ENCODE peak calls at places on chromosomes 16 and 17, in six cellular contexts. One of them, this sample, is unnamed.

GRCh38 chr16:85989376-85989775 is 90.4 kb downstream of the IRF8 start:
- DNase-seq in AG09309: no peak
- DNase-seq in cardiac fibroblast: no peak
- DNase-seq in tibial nerve: no peak
- DNase-seq in H9: no peak
- DNase-seq in hepatocyte: no peak
- DNase-seq in this sample: no peak

GRCh38 chr16:5604770-5605169 is 507.2 kb upstream of the EEF2KMT start:
- DNase-seq in AG09309: no peak
- DNase-seq in cardiac fibroblast: peak
- DNase-seq in tibial nerve: no peak
- DNase-seq in H9: no peak
- DNase-seq in hepatocyte: peak
- DNase-seq in this sample: no peak

GRCh38 chr16:28534542-28535373 is 4.0 kb downstream of the NUPR1 start:
- DNase-seq in AG09309: peak
- DNase-seq in cardiac fibroblast: peak
- DNase-seq in tibial nerve: peak
- DNase-seq in H9: no peak
- DNase-seq in hepatocyte: no peak
- DNase-seq in this sample: peak

GRCh38 chr17:58728831-58729230 is 26.8 kb upstream of the PPM1E start:
- DNase-seq in AG09309: no peak
- DNase-seq in cardiac fibroblast: no peak
- DNase-seq in tibial nerve: no peak
- DNase-seq in H9: no peak
- DNase-seq in hepatocyte: no peak
- DNase-seq in this sample: no peak

GRCh38 chr17:41483531-41483930 is 2.6 kb upstream of the KRT35 start:
- DNase-seq in AG09309: no peak
- DNase-seq in cardiac fibroblast: no peak
- DNase-seq in tibial nerve: no peak
- DNase-seq in H9: no peak
- DNase-seq in hepatocyte: no peak
- DNase-seq in this sample: no peak

GRCh38 chr17:17921192-17922082 is 50.8 kb downstream of the TOM1L2 start:
- DNase-seq in AG09309: peak
- DNase-seq in cardiac fibroblast: peak
- DNase-seq in tibial nerve: no peak
- DNase-seq in H9: peak
- DNase-seq in hepatocyte: peak
- DNase-seq in this sample: no peak

GRCh38 chr17:5958850-5959249 is 111.3 kb upstream of the WSCD1 start:
- DNase-seq in AG09309: no peak
- DNase-seq in cardiac fibroblast: no peak
- DNase-seq in tibial nerve: no peak
- DNase-seq in H9: no peak
- DNase-seq in hepatocyte: no peak
- DNase-seq in this sample: no peak

GRCh38 chr16:81618661-81619060 is 160.4 kb upstream of the PLCG2 start:
- DNase-seq in AG09309: no peak
- DNase-seq in cardiac fibroblast: no peak
- DNase-seq in tibial nerve: no peak
- DNase-seq in H9: no peak
- DNase-seq in hepatocyte: peak
- DNase-seq in this sample: no peak

GRCh38 chr17:8326591-8327583 is 12.8 kb upstream of the ODF4 start:
- DNase-seq in AG09309: no peak
- DNase-seq in cardiac fibroblast: peak
- DNase-seq in tibial nerve: peak
- DNase-seq in H9: no peak
- DNase-seq in hepatocyte: peak
- DNase-seq in this sample: peak

GRCh38 chr17:45311762-45312476 is 4.9 kb downstream of the MAP3K14 start:
- DNase-seq in AG09309: no peak
- DNase-seq in cardiac fibroblast: peak
- DNase-seq in tibial nerve: no peak
- DNase-seq in H9: no peak
- DNase-seq in hepatocyte: peak
- DNase-seq in this sample: no peak

GRCh38 chr17:15475620-15476354 is 8.4 kb upstream of the CDRT4 start:
- DNase-seq in AG09309: peak
- DNase-seq in cardiac fibroblast: peak
- DNase-seq in tibial nerve: peak
- DNase-seq in H9: no peak
- DNase-seq in hepatocyte: peak
- DNase-seq in this sample: no peak

GRCh38 chr17:48048321-48049140 is at the start of gene NFE2L1:
- DNase-seq in AG09309: peak
- DNase-seq in cardiac fibroblast: peak
- DNase-seq in tibial nerve: peak
- DNase-seq in H9: peak
- DNase-seq in hepatocyte: peak
- DNase-seq in this sample: no peak
- TF ChIP-seq CTCF in AG09309: no peak
- TF ChIP-seq CTCF in cardiac fibroblast: no peak
- TF ChIP-seq CTCF in tibial nerve: no peak
- TF ChIP-seq CTCF in H9: no peak
- TF ChIP-seq CTCF in hepatocyte: no peak
- TF ChIP-seq CTCF in this sample: no peak

DNA sequence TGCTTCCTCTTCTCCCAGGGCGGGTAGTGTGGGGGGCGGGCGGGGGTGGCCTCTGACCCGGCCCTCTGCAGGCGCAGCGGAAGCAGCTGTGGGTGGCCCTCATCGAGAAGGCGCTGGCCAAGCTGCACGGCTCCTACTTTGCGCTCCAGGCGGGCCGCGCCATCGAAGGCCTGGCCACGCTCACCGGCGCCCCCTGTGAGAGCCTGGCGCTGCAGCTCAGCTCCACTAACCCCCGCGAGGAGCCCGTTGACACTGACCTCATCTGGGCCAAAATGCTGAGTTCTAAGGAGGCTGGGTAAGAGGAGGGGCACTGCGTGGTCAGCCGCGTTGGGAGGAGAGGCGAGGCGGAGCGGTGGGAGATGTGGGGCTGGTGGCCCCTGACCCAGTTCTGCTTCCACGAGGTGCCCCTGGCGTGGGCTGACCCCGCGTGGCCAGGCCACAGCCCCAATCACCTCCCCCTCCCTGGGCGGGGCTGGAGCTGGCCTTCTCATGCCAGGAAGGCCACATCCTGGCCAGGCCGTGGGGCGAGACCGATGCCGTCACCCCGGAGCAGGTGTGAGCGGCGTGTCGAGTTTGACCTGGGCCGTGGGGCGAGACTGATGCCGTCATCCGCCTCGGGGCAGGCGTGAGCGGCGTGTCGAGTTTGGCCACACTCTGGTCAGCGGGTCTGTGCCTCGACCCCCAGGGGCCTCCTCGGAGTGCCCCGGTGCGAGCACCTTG is 10.5 kb upstream of the PRR35 start:
- DNase-seq in AG09309: no peak
- DNase-seq in cardiac fibroblast: no peak
- DNase-seq in tibial nerve: no peak
- DNase-seq in H9: peak
- DNase-seq in hepatocyte: no peak
- DNase-seq in this sample: no peak
- TF ChIP-seq CTCF in AG09309: peak
- TF ChIP-seq CTCF in cardiac fibroblast: no peak
- TF ChIP-seq CTCF in tibial nerve: no peak
- TF ChIP-seq CTCF in H9: peak
- TF ChIP-seq CTCF in hepatocyte: no peak
- TF ChIP-seq CTCF in this sample: no peak

DNA sequence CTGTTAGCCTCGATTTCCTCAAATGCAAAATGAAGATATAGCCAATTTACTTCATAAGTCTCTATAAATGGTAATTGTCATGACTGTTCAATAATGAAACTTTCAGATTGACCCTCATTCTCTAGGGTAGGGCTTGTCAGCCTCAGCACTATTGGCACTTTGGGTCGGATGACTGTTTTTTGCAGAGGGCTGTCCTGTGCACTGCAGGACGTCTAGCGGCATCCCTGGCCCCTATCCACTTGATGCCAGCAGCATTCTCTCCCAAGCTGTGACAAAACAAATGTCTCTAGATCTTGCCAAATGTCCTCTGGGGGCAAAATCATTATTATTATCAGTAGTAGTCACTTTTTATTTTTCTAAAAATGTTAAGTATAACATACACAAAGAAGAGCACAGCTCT is 24.6 kb downstream of the CDH11 start:
- DNase-seq in AG09309: no peak
- DNase-seq in cardiac fibroblast: no peak
- DNase-seq in tibial nerve: no peak
- DNase-seq in H9: no peak
- DNase-seq in hepatocyte: no peak
- DNase-seq in this sample: no peak
- TF ChIP-seq CTCF in AG09309: no peak
- TF ChIP-seq CTCF in cardiac fibroblast: no peak
- TF ChIP-seq CTCF in tibial nerve: no peak
- TF ChIP-seq CTCF in H9: no peak
- TF ChIP-seq CTCF in hepatocyte: no peak
- TF ChIP-seq CTCF in this sample: no peak

GRCh38 chr17:81200695-81201580 is 21.8 kb downstream of the CEP131 start:
- DNase-seq in AG09309: peak
- DNase-seq in cardiac fibroblast: peak
- DNase-seq in tibial nerve: peak
- DNase-seq in H9: no peak
- DNase-seq in hepatocyte: peak
- DNase-seq in this sample: peak
- TF ChIP-seq CTCF in AG09309: peak
- TF ChIP-seq CTCF in cardiac fibroblast: peak
- TF ChIP-seq CTCF in tibial nerve: peak
- TF ChIP-seq CTCF in H9: peak
- TF ChIP-seq CTCF in hepatocyte: peak
- TF ChIP-seq CTCF in this sample: peak

GRCh38 chr16:84144301-84144858 is 597 bp downstream of the HSDL1 start:
- DNase-seq in AG09309: no peak
- DNase-seq in cardiac fibroblast: peak
- DNase-seq in tibial nerve: no peak
- DNase-seq in H9: no peak
- DNase-seq in hepatocyte: peak
- DNase-seq in this sample: no peak
- TF ChIP-seq CTCF in AG09309: peak
- TF ChIP-seq CTCF in cardiac fibroblast: peak
- TF ChIP-seq CTCF in tibial nerve: no peak
- TF ChIP-seq CTCF in H9: no peak
- TF ChIP-seq CTCF in hepatocyte: peak
- TF ChIP-seq CTCF in this sample: no peak

GRCh38 chr16:83353241-83353640 is 454.5 kb upstream of the HSBP1 start:
- DNase-seq in AG09309: no peak
- DNase-seq in cardiac fibroblast: no peak
- DNase-seq in tibial nerve: no peak
- DNase-seq in H9: no peak
- DNase-seq in hepatocyte: no peak
- DNase-seq in this sample: no peak

GRCh38 chr16:83354015-83354414 is 453.8 kb upstream of the HSBP1 start:
- DNase-seq in AG09309: no peak
- DNase-seq in cardiac fibroblast: no peak
- DNase-seq in tibial nerve: no peak
- DNase-seq in H9: no peak
- DNase-seq in hepatocyte: no peak
- DNase-seq in this sample: no peak

GRCh38 chr16:83355570-83356218 is 452.1 kb upstream of the HSBP1 start:
- DNase-seq in AG09309: no peak
- DNase-seq in cardiac fibroblast: no peak
- DNase-seq in tibial nerve: no peak
- DNase-seq in H9: no peak
- DNase-seq in hepatocyte: no peak
- DNase-seq in this sample: no peak

GRCh38 chr16:83356986-83357385 is 450.8 kb upstream of the HSBP1 start:
- DNase-seq in AG09309: no peak
- DNase-seq in cardiac fibroblast: no peak
- DNase-seq in tibial nerve: no peak
- DNase-seq in H9: no peak
- DNase-seq in hepatocyte: no peak
- DNase-seq in this sample: no peak

GRCh38 chr16:83356266-83356665 is 451.5 kb upstream of the HSBP1 start:
- DNase-seq in AG09309: peak
- DNase-seq in cardiac fibroblast: peak
- DNase-seq in tibial nerve: peak
- DNase-seq in H9: peak
- DNase-seq in hepatocyte: peak
- DNase-seq in this sample: no peak
- TF ChIP-seq CTCF in AG09309: peak
- TF ChIP-seq CTCF in cardiac fibroblast: peak
- TF ChIP-seq CTCF in tibial nerve: peak
- TF ChIP-seq CTCF in H9: peak
- TF ChIP-seq CTCF in hepatocyte: peak
- TF ChIP-seq CTCF in this sample: peak

GRCh38 chr17:28407130-28407973 is 1.3 kb upstream of the SLC46A1 start:
- DNase-seq in AG09309: no peak
- DNase-seq in cardiac fibroblast: no peak
- DNase-seq in tibial nerve: no peak
- DNase-seq in H9: peak
- DNase-seq in hepatocyte: peak
- DNase-seq in this sample: no peak
- TF ChIP-seq CTCF in AG09309: no peak
- TF ChIP-seq CTCF in cardiac fibroblast: no peak
- TF ChIP-seq CTCF in tibial nerve: no peak
- TF ChIP-seq CTCF in H9: peak
- TF ChIP-seq CTCF in hepatocyte: no peak
- TF ChIP-seq CTCF in this sample: no peak

GRCh38 chr16:13510425-13511151 is 409.4 kb upstream of the ERCC4 start:
- DNase-seq in AG09309: no peak
- DNase-seq in cardiac fibroblast: no peak
- DNase-seq in tibial nerve: no peak
- DNase-seq in H9: no peak
- DNase-seq in hepatocyte: no peak
- DNase-seq in this sample: no peak
- TF ChIP-seq CTCF in AG09309: no peak
- TF ChIP-seq CTCF in cardiac fibroblast: no peak
- TF ChIP-seq CTCF in tibial nerve: no peak
- TF ChIP-seq CTCF in H9: peak
- TF ChIP-seq CTCF in hepatocyte: no peak
- TF ChIP-seq CTCF in this sample: peak

DNA sequence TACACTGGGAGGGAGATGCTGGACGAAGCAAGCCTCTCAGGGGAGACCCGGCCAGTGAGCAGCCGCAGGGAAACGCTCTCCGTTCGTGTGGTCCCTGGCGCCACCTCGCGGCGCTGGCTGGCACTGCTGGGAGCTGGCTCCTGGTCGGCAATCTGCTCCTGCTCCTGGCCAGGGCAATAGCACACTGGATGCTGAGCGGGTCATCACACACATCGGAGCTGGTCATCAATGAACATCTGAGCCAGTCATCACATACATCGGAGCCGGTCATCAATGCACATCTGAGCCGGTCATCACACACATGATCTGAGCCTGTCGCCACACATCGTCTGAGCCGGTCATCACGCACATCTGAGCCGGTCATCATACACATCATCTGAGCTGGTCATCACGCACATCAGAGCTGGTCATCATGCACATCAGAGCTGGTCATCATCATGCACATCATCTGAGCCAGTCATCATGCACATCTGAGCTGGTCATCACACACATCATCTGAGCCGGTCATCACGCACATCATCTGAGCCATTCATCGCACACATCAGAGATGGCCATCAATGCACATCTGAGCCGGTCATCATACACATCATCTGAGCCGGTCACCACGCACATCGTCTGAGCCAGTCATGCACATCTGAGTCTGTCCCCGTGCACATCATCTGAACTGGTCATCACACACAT is 217.4 kb downstream of the RBFOX3 start:
- DNase-seq in AG09309: no peak
- DNase-seq in cardiac fibroblast: peak
- DNase-seq in tibial nerve: peak
- DNase-seq in H9: peak
- DNase-seq in hepatocyte: peak
- DNase-seq in this sample: no peak
- TF ChIP-seq CTCF in AG09309: peak
- TF ChIP-seq CTCF in cardiac fibroblast: peak
- TF ChIP-seq CTCF in tibial nerve: peak
- TF ChIP-seq CTCF in H9: peak
- TF ChIP-seq CTCF in hepatocyte: peak
- TF ChIP-seq CTCF in this sample: peak

This sample was measured in CD14-positive monocyte.